ENCODE peak calls at places on chromosome 9, in eight cellular contexts. J is RWPE2, A is neural progenitor cell, C is upper lobe of right lung, Z is stomach, R is body of pancreas, L is mesendoderm, O is gastrocnemius medialis. W is an unnamed sample. For H3K4me1, the result is how much of the 10 kb centered on the place peaks cover.

GRCh38 chr9:89461302-89461701 is 36.6 kb downstream of the SEMA4D start:
- DNase-seq in J (no peak), A (no peak), C (peak), Z (no peak), R (no peak), L (peak), O (no peak), W (no peak)

GRCh38 chr9:108035485-108035884 is 545.9 kb upstream of the KLF4 start:
- DNase-seq in J (no peak), A (no peak), C (no peak), Z (no peak), R (no peak), L (no peak), O (no peak), W (no peak)

GRCh38 chr9:104780796-104781395 is 17.0 kb downstream of the NIPSNAP3B start:
- DNase-seq in J (no peak), A (no peak), C (no peak), Z (no peak), R (no peak), L (peak), O (no peak), W (peak)

GRCh38 chr9:37436540-37436939 is 14.0 kb downstream of the GRHPR start:
- DNase-seq in J (no peak), A (no peak), C (no peak), Z (no peak), R (no peak), L (no peak), O (no peak), W (no peak)

GRCh38 chr9:125646222-125647100 is 60.5 kb downstream of the MAPKAP1 start:
- DNase-seq in J (no peak), A (no peak), C (no peak), Z (no peak), R (no peak), L (no peak), O (no peak), W (no peak)

GRCh38 chr9:124666642-124667041 is 104.5 kb downstream of the NR6A1 start:
- DNase-seq in J (no peak), A (no peak), C (no peak), Z (no peak), R (no peak), L (no peak), O (no peak), W (no peak)

GRCh38 chr9:135588886-135589595 is 27.5 kb downstream of the PAEP start:
- DNase-seq in J (peak), A (no peak), C (no peak), Z (peak), R (no peak), L (no peak), O (no peak), W (no peak)

GRCh38 chr9:131008563-131008908 is 438 bp upstream of the LAMC3 start:
- DNase-seq in J (no peak), A (no peak), C (no peak), Z (no peak), R (no peak), L (no peak), O (no peak), W (no peak)

GRCh38 chr9:116669296-116669695 is 17.8 kb upstream of the TRIM32 start:
- DNase-seq in J (no peak), A (no peak), C (no peak), Z (no peak), R (no peak), L (no peak), O (no peak), W (no peak)

GRCh38 chr9:106878081-106878837 is 15.3 kb downstream of the ZNF462 start:
- DNase-seq in J (no peak), A (no peak), C (no peak), Z (no peak), R (no peak), L (peak), O (no peak), W (no peak)

GRCh38 chr9:31185831-31186230 is 1198.6 kb upstream of the ACO1 start:
- DNase-seq in J (peak), A (no peak), C (no peak), Z (no peak), R (no peak), L (no peak), O (no peak), W (no peak)

GRCh38 chr9:97470076-97470475 is 31.4 kb upstream of the TMOD1 start:
- DNase-seq in J (no peak), A (peak), C (no peak), Z (no peak), R (peak), L (peak), O (no peak), W (peak)

GRCh38 chr9:116073826-116074225 is 79.8 kb upstream of the PAPPA start:
- DNase-seq in J (no peak), A (no peak), C (no peak), Z (no peak), R (no peak), L (no peak), O (no peak), W (no peak)

GRCh38 chr9:110126986-110127864 is 80.7 kb downstream of the C9orf152 start:
- DNase-seq in J (no peak), A (peak), C (no peak), Z (peak), R (peak), L (peak), O (peak), W (no peak)

GRCh38 chr9:36892279-36892678 is 141.8 kb downstream of the PAX5 start:
- DNase-seq in J (no peak), A (no peak), C (no peak), Z (no peak), R (no peak), L (peak), O (no peak), W (no peak)

GRCh38 chr9:109717342-109717741 is 62.7 kb upstream of the PALM2AKAP2 start:
- DNase-seq in J (no peak), A (no peak), C (no peak), Z (no peak), R (no peak), L (no peak), O (no peak), W (no peak)

GRCh38 chr9:104778802-104779201 is 14.9 kb downstream of the NIPSNAP3B start:
- DNase-seq in J (no peak), A (no peak), C (no peak), Z (no peak), R (no peak), L (peak), O (no peak), W (no peak)

GRCh38 chr9:25613709-25614108 is 64.5 kb downstream of the TUSC1 start:
- DNase-seq in J (no peak), A (no peak), C (no peak), Z (no peak), R (no peak), L (no peak), O (no peak), W (no peak)

GRCh38 chr9:79709945-79710674 is 138.3 kb downstream of the TLE4 start:
- DNase-seq in J (no peak), A (no peak), C (no peak), Z (no peak), R (no peak), L (no peak), O (no peak), W (no peak)

GRCh38 chr9:98495530-98495929 is 213.2 kb downstream of the GABBR2 start:
- DNase-seq in J (no peak), A (no peak), C (no peak), Z (no peak), R (no peak), L (peak), O (no peak), W (no peak)

GRCh38 chr9:755454-756381 is 85.8 kb upstream of the DMRT1 start:
- DNase-seq in J (no peak), A (no peak), C (no peak), Z (no peak), R (no peak), L (peak), O (no peak), W (no peak)

GRCh38 chr9:84597131-84597530 is 72.4 kb upstream of the NTRK2 start:
- DNase-seq in J (no peak), A (no peak), C (no peak), Z (no peak), R (no peak), L (no peak), O (no peak), W (no peak)

GRCh38 chr9:89362647-89363310 is 44.5 kb downstream of the SECISBP2 start:
- DNase-seq in J (no peak), A (no peak), C (no peak), Z (no peak), R (no peak), L (no peak), O (peak), W (no peak)

GRCh38 chr9:81833563-81834345 is 94.5 kb upstream of the SPATA31D4 start:
- DNase-seq in J (no peak), A (no peak), C (no peak), Z (peak), R (no peak), L (no peak), O (no peak), W (no peak)

GRCh38 chr9:127195976-127196825 is 68.4 kb upstream of the GARNL3 start:
- DNase-seq in J (no peak), A (no peak), C (no peak), Z (no peak), R (no peak), L (no peak), O (no peak), W (no peak)

GRCh38 chr9:124050955-124051354 is 39.4 kb downstream of the LHX2 start:
- DNase-seq in J (no peak), A (no peak), C (no peak), Z (no peak), R (no peak), L (no peak), O (no peak), W (no peak)

GRCh38 chr9:134222018-134222573 is 57.7 kb upstream of the RNU6ATAC start:
- DNase-seq in J (no peak), A (no peak), C (peak), Z (no peak), R (no peak), L (no peak), O (no peak), W (no peak)

GRCh38 chr9:95190413-95190812 is 127.1 kb downstream of the FANCC start:
- DNase-seq in J (no peak), A (no peak), C (no peak), Z (no peak), R (no peak), L (no peak), O (no peak), W (no peak)

GRCh38 chr9:110744753-110745522 is 76.3 kb downstream of the MUSK start:
- DNase-seq in J (peak), A (no peak), C (no peak), Z (no peak), R (peak), L (peak), O (peak), W (no peak)

GRCh38 chr9:21770877-21771560 is 31.4 kb upstream of the MTAP start:
- DNase-seq in J (no peak), A (peak), C (no peak), Z (no peak), R (no peak), L (no peak), O (no peak), W (no peak)

GRCh38 chr9:126401107-126401506 is 74.5 kb downstream of the MVB12B start:
- DNase-seq in J (no peak), A (no peak), C (no peak), Z (no peak), R (no peak), L (no peak), O (no peak), W (no peak)

DNA sequence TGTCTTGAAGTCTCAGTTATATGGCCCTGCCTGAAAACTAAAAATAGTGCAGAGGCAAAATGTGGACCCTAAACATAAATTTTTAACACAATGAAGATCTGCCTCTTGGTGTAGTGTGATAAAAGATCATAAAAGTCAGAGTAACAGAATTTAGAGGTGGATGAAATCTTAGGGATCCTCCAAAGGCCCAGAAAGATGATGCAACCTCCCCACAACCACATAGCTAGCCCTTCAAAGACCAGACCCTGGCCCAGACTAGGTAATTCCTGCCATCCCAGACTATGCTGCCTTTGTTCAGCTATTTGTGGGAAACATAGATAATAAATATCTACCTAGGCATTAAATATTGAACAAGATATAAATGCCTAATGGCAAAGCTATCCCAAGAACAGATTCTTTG is 15.3 kb downstream of the KLF9 start:
- DNase-seq in J (no peak), A (no peak), C (no peak), Z (no peak), R (no peak), L (no peak), O (no peak), W (no peak)
- H3K4me3 ChIP-seq in J (no peak), A (no peak), C (no peak), Z (no peak), R (no peak), L (no peak), O (peak), W (no peak)

DNA sequence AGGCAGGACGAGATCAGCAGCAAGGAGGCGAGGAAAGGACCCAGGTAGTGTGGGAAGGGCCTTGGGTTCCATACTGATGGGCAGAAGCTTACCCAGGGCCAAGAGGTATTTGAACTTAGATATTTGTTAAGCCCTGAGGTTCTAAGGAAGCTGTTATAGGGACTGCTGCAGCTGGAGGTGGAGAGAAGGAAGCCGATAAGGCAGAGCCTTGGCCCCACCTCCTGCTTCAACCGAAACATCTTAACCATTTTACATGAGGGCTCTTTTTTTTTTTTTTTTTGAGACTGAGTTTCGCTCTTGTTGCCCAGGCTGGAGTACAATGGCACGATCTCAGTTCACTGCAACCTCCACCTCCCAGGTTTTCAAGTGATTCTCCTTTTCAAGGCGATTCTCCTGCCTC is 8.6 kb upstream of the AQP3 start:
- DNase-seq in J (no peak), A (no peak), C (no peak), Z (no peak), R (no peak), L (no peak), O (no peak), W (peak)
- H3K4me1 ChIP-seq in J (under half), A (under half), C (under half), Z (under half), R (under half), L (under half), O (under half), W (half or more)

GRCh38 chr9:68482548-68482947 is 58.1 kb downstream of the TMEM252 start:
- DNase-seq in J (no peak), A (no peak), C (no peak), Z (no peak), R (no peak), L (no peak), O (no peak), W (peak)

GRCh38 chr9:68476889-68477288 is 63.8 kb downstream of the TMEM252 start:
- DNase-seq in J (no peak), A (no peak), C (no peak), Z (no peak), R (no peak), L (no peak), O (no peak), W (no peak)

GRCh38 chr9:68480807-68481206 is 59.9 kb downstream of the TMEM252 start:
- DNase-seq in J (no peak), A (no peak), C (no peak), Z (no peak), R (no peak), L (no peak), O (no peak), W (no peak)
- H3K4me3 ChIP-seq in J (no peak), A (no peak), C (no peak), Z (no peak), R (no peak), L (no peak), O (no peak), W (no peak)

GRCh38 chr9:27393054-27393846 is 96.3 kb upstream of the EQTN start:
- DNase-seq in J (no peak), A (no peak), C (no peak), Z (no peak), R (no peak), L (no peak), O (no peak), W (no peak)
- H3K4me1 ChIP-seq in J (under half), A (under half), C (under half), Z (under half), R (under half), L (under half), O (under half), W (under half)

DNA sequence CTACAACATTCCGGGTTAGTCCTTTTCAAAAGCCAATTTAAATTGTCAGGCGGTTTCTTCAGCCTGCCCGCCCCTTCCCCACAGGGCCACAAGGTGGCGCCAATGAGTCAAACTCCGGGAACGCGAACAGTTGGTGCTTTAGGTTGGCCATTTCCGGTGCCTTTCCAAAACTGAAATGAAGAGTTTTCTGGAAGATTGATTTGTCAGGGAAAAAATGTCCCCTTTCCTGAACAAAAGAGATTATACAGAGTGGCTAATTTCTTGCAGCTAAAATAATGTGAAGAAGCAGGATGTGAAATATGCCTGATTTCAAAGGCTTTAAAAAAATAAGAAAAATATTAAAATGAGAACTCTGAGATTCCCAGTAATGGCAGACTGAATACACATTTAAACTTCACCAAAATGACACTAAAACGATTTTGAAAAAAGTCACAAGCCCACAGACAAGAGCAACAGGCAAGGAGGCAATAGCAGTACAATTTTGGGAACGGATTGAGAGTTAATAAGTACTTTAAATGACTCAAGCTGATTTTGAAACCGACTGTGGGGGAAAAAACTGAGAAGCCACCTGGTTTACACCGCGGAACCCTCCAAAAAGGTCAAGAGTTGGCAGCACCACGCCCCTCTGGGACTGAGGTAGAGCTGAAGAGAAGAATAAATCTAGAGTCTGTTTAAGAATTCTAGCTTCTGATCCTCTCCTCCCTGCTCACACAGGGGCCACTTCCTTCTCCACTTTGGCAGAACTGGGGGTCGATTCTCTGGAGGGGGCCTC is 45.7 kb downstream of the SLC46A2 start:
- DNase-seq in J (no peak), A (peak), C (peak), Z (peak), R (peak), L (peak), O (peak), W (peak)
- H3K4me3 ChIP-seq in J (no peak), A (no peak), C (no peak), Z (no peak), R (no peak), L (no peak), O (no peak), W (peak)

DNA sequence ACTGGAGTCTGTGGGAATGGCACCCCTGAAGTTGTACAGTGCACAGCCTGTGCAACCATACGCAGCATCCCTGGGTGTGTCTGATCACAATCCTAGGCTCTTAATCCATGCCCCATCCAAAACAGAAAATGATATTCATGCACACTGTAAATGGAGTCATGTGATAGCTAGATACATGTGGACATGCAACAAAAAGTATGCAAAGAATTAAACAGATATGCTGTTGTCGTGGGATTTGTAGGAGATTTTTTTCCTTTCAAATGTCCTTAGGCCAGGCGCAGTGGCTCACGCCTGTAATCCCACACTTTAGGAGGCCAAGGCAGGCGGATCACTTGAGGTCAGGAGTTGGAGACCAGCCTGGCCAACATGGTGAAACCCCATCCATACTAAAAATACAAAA is 36.1 kb downstream of the PRRX2 start:
- DNase-seq in J (no peak), A (no peak), C (no peak), Z (no peak), R (no peak), L (no peak), O (no peak), W (no peak)
- H3K4me1 ChIP-seq in J (under half), A (under half), C (under half), Z (under half), R (under half), L (under half), O (under half), W (under half)

DNA sequence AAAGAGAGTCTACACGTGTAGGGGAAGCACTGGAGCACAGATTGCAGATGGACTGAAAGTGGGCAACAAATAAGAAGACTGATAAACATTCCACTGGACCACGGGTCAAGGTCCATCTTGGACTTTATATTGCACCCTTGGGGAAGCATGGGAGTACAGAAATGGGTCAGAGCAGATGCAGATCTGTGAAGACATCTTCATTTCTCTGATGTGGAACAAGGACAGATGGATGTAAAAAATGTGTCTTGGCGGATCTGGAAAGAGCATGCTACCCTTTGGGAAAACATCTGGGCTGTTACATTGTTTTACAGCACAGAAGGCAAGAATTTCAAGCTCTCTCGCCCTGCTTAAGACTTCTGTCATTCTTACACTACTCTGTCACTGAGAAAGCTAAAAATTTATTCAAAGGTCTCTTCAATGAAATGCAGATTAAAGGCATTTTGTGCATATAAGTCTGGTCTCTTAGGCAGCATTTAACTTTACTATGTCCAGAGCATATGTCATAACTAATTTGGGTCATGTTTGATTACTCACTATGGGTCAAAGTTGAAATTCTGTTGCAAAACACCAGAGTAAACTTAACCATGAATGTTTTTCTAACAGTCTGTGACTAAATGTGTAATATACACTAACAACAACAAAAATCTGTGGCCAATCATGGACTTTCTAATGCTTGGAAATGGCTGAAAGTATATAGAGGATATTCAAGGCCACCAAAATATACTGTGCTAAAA is 756.4 kb upstream of the DMAC1 start:
- DNase-seq in J (no peak), A (no peak), C (no peak), Z (no peak), R (no peak), L (no peak), O (no peak), W (no peak)
- H3K4me3 ChIP-seq in J (no peak), A (no peak), C (no peak), Z (no peak), R (no peak), L (no peak), O (no peak), W (no peak)

DNA sequence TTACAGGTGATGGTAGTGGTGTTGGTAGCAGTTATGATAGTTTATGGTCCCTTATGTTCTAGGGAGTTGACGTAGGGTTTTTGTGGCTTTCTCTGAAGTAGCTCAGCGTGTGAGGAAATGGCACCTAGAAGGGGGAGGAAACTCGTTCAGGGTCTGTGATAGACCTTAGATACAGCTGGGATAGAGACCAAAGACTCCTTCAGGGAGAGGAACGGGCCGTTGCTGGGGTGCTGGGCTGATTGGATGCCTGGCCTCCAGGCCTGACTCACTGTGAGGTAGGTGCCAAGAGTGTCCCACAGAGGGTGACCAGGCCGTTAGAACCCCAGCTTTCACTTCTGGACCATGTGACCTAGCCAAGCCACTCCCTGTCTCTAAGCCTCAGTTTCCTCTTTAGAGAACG is 96.6 kb downstream of the DAB2IP start:
- DNase-seq in J (no peak), A (no peak), C (no peak), Z (no peak), R (no peak), L (no peak), O (no peak), W (no peak)
- H3K4me1 ChIP-seq in J (under half), A (under half), C (half or more), Z (half or more), R (half or more), L (under half), O (half or more), W (under half)